ENCODE peak calls at places on chromosomes 11 and 22, in six cellular contexts. E, D, O, L, R and T are unnamed samples. For H3K4me1, the result is how much of the 10 kb centered on the place peaks cover.

GRCh38 chr11:10693509-10694071 is at the start of gene IRAG1:
- DNase-seq in E (peak), D (no peak), O (no peak), L (peak), R (peak), T (peak)

GRCh38 chr11:45664376-45665205 is 831 bp downstream of the CHST1 start:
- DNase-seq in E (no peak), D (no peak), O (no peak), L (peak), R (no peak), T (no peak)

GRCh38 chr11:65032216-65032615 is 5.0 kb downstream of the SNX15 start:
- DNase-seq in E (no peak), D (no peak), O (no peak), L (no peak), R (no peak), T (no peak)

GRCh38 chr11:118306556-118306955 is 2.0 kb downstream of the CD3E start:
- DNase-seq in E (no peak), D (no peak), O (no peak), L (no peak), R (no peak), T (no peak)

GRCh38 chr11:78453140-78453935 is 35.7 kb upstream of the GAB2 start:
- DNase-seq in E (no peak), D (no peak), O (no peak), L (no peak), R (no peak), T (no peak)

GRCh38 chr22:37563153-37564081 is 3.1 kb downstream of the CDC42EP1 start:
- DNase-seq in E (peak), D (peak), O (no peak), L (peak), R (peak), T (peak)

GRCh38 chr22:25847451-25847850 is 105.5 kb downstream of the MYO18B start:
- DNase-seq in E (no peak), D (no peak), O (no peak), L (no peak), R (no peak), T (no peak)

GRCh38 chr11:117315285-117316196 is 515 bp downstream of the BACE1 start:
- DNase-seq in E (no peak), D (no peak), O (peak), L (no peak), R (peak), T (no peak)

GRCh38 chr11:19777032-19777341 is 64.3 kb downstream of the NAV2 start:
- DNase-seq in E (no peak), D (peak), O (no peak), L (peak), R (no peak), T (peak)

GRCh38 chr11:57248780-57249383 is 11.8 kb upstream of the APLNR start:
- DNase-seq in E (peak), D (peak), O (no peak), L (no peak), R (peak), T (peak)

GRCh38 chr11:115272925-115273324 is 231.3 kb downstream of the CADM1 start:
- DNase-seq in E (no peak), D (no peak), O (no peak), L (no peak), R (no peak), T (no peak)

GRCh38 chr11:127875076-127875475 is 712.3 kb downstream of the ETS1 start:
- DNase-seq in E (no peak), D (no peak), O (no peak), L (no peak), R (no peak), T (no peak)

GRCh38 chr11:105789579-105789978 is 179.7 kb downstream of the GRIA4 start:
- DNase-seq in E (no peak), D (no peak), O (no peak), L (no peak), R (no peak), T (no peak)

GRCh38 chr11:86395061-86395551 is 20.4 kb downstream of the CCDC81 start:
- DNase-seq in E (peak), D (no peak), O (no peak), L (no peak), R (no peak), T (no peak)

GRCh38 chr22:37187891-37188761 is at the start of gene C1QTNF6:
- DNase-seq in E (peak), D (peak), O (no peak), L (peak), R (peak), T (peak)

GRCh38 chr11:111633756-111634362 is 31.6 kb downstream of the SIK2 start:
- DNase-seq in E (no peak), D (peak), O (no peak), L (no peak), R (no peak), T (no peak)

GRCh38 chr11:105854269-105854668 is 167.8 kb downstream of the MSANTD4 start:
- DNase-seq in E (no peak), D (no peak), O (no peak), L (no peak), R (no peak), T (no peak)

GRCh38 chr11:124982043-124982442 is 28.0 kb downstream of the CCDC15 start:
- DNase-seq in E (no peak), D (no peak), O (no peak), L (no peak), R (no peak), T (no peak)

GRCh38 chr11:69880041-69880802 is 61.0 kb upstream of the FGF3 start:
- DNase-seq in E (no peak), D (no peak), O (no peak), L (peak), R (no peak), T (peak)

GRCh38 chr22:33537059-33537458 is 383.2 kb downstream of the LARGE1 start:
- DNase-seq in E (peak), D (no peak), O (no peak), L (no peak), R (no peak), T (no peak)

GRCh38 chr11:66231561-66231960 is 36.9 kb upstream of the RAB1B start:
- DNase-seq in E (no peak), D (no peak), O (no peak), L (no peak), R (no peak), T (no peak)

GRCh38 chr11:59142530-59143507 is at the start of gene FAM111A:
- DNase-seq in E (peak), D (peak), O (peak), L (peak), R (peak), T (peak)

GRCh38 chr11:60809249-60809648 is 24.1 kb downstream of the MS4A10 start:
- DNase-seq in E (no peak), D (no peak), O (no peak), L (no peak), R (peak), T (no peak)

GRCh38 chr11:122241561-122241960 is 125.5 kb upstream of the BLID start:
- DNase-seq in E (no peak), D (no peak), O (no peak), L (no peak), R (no peak), T (no peak)

GRCh38 chr11:106421673-106422292 is 344.3 kb downstream of the AASDHPPT start:
- DNase-seq in E (no peak), D (peak), O (no peak), L (no peak), R (no peak), T (no peak)

GRCh38 chr22:32018056-32018455 is 25.0 kb upstream of the SLC5A1 start:
- DNase-seq in E (no peak), D (no peak), O (no peak), L (no peak), R (no peak), T (no peak)

GRCh38 chr11:8699903-8700302 is 17.3 kb downstream of the RPL27A start:
- DNase-seq in E (no peak), D (peak), O (no peak), L (peak), R (no peak), T (no peak)

GRCh38 chr22:39024923-39025322 is 4.0 kb downstream of the APOBEC3D start:
- DNase-seq in E (no peak), D (no peak), O (peak), L (no peak), R (no peak), T (no peak)

GRCh38 chr22:50190182-50190951 is 4.7 kb downstream of the TRABD start:
- DNase-seq in E (peak), D (peak), O (peak), L (peak), R (peak), T (peak)

GRCh38 chr11:10911907-10912306 is 54.1 kb upstream of the ZBED5 start:
- DNase-seq in E (no peak), D (no peak), O (no peak), L (no peak), R (no peak), T (no peak)

GRCh38 chr11:15575409-15575808 is 460.7 kb downstream of the INSC start:
- DNase-seq in E (no peak), D (no peak), O (no peak), L (no peak), R (no peak), T (no peak)

GRCh38 chr22:50507991-50508884 is at the start of gene NCAPH2:
- DNase-seq in E (peak), D (peak), O (peak), L (peak), R (peak), T (peak)

GRCh38 chr11:17314232-17314547 is 37.4 kb upstream of the NCR3LG1 start:
- DNase-seq in E (no peak), D (peak), O (no peak), L (no peak), R (no peak), T (no peak)

DNA sequence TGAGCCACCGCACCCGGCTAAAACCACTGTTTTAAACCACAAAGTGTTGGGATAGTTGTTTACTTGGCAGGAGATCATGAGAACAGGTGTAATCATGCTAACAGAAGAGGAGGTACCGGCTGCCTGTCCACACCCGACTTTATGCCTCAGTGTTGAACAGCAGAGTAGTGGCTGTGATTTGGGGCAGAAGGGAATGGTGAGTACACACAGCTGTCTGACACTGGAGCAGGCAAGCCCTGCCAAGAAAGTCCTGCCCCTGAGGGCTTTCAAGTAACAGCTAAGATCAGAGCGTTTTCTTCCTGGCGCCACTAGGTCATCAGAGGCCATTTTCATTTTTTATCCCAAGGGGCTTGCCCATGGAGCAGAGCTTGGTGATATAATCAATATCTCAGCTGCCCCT is 8.1 kb downstream of the CDKN1C start:
- DNase-seq in E (no peak), D (no peak), O (no peak), L (no peak), R (no peak), T (peak)
- H3K4me1 ChIP-seq in E (under half), D (under half), O (under half), L (under half), R (under half), T (under half)

DNA sequence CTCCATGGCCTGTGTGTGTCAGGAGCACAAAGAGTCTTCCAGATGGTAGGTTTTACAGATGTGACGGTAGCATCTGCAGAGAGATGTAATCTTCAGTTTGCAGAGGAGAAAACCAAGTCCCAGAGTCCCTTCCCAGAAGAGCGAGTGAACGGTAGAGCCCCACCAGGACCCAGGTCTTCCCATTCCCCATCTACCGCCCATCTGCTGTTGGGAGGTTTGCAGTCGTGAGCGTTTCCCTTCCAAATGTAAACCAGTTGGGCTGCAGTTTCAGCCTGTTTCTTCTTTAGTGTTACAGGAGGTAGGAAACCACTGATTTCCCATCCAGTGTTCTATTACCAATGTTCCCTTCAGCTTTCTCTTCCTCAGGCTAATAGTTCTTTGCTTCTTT is 24.0 kb downstream of the PANX1 start:
- DNase-seq in E (no peak), D (no peak), O (no peak), L (no peak), R (no peak), T (no peak)
- H3K4me1 ChIP-seq in E (under half), D (half or more), O (under half), L (under half), R (under half), T (under half)

DNA sequence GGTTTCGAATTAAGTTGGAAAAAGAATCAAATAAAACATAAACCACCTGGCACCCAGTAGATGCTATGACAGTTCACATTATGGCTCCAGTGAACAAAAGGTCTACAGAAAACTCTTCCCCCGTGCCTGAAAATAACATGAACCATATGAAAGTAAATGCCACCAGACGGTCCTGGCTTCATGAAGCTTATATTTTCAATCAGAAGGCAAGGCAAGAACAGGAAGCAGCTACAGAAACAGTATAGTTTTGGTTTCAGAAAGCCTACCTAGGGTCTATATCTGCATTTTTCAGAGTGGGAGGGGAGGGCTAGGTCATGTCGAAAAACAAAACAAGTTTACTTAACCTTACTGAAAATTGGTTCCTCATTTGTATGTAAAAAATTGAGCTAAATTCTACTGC is 9.8 kb downstream of the RAB30 start:
- DNase-seq in E (no peak), D (no peak), O (no peak), L (no peak), R (no peak), T (no peak)
- H3K4me1 ChIP-seq in E (under half), D (under half), O (under half), L (under half), R (half or more), T (under half)

DNA sequence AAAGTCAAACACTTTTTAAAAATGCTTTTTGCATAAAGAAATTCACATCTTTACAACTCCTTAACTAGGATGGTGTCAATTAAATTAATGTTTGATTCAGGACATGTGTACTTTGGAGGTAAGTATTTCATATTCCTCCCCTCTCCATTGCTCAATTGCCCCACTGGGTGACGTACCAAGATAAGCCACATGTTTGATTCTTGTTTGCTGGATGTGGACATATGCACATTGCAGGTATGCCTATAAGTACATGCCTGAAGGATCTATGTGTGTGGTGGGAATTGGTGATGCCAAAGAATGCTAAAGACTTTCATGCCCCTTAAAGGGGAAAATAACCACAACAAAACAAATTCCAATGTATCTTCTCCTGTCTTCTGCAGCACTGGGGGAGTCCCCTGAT is 5.8 kb downstream of the CD44 start:
- DNase-seq in E (no peak), D (peak), O (no peak), L (no peak), R (no peak), T (no peak)
- H3K4me1 ChIP-seq in E (under half), D (half or more), O (half or more), L (under half), R (under half), T (under half)

GRCh38 chr22:18063311-18063710 is 14.5 kb upstream of the PEX26 start:
- DNase-seq in E (no peak), D (peak), O (no peak), L (no peak), R (no peak), T (no peak)

GRCh38 chr22:18064636-18065035 is 13.2 kb upstream of the PEX26 start:
- DNase-seq in E (no peak), D (peak), O (no peak), L (no peak), R (no peak), T (no peak)

GRCh38 chr22:18060646-18061620 is 16.9 kb upstream of the PEX26 start:
- DNase-seq in E (no peak), D (peak), O (no peak), L (no peak), R (no peak), T (no peak)

GRCh38 chr22:18059991-18060390 is 17.8 kb upstream of the PEX26 start:
- DNase-seq in E (no peak), D (no peak), O (no peak), L (no peak), R (no peak), T (no peak)

GRCh38 chr22:18062421-18062820 is 15.4 kb upstream of the PEX26 start:
- DNase-seq in E (no peak), D (no peak), O (no peak), L (no peak), R (no peak), T (no peak)
- H3K4me1 ChIP-seq in E (under half), D (under half), O (under half), L (under half), R (under half), T (under half)

DNA sequence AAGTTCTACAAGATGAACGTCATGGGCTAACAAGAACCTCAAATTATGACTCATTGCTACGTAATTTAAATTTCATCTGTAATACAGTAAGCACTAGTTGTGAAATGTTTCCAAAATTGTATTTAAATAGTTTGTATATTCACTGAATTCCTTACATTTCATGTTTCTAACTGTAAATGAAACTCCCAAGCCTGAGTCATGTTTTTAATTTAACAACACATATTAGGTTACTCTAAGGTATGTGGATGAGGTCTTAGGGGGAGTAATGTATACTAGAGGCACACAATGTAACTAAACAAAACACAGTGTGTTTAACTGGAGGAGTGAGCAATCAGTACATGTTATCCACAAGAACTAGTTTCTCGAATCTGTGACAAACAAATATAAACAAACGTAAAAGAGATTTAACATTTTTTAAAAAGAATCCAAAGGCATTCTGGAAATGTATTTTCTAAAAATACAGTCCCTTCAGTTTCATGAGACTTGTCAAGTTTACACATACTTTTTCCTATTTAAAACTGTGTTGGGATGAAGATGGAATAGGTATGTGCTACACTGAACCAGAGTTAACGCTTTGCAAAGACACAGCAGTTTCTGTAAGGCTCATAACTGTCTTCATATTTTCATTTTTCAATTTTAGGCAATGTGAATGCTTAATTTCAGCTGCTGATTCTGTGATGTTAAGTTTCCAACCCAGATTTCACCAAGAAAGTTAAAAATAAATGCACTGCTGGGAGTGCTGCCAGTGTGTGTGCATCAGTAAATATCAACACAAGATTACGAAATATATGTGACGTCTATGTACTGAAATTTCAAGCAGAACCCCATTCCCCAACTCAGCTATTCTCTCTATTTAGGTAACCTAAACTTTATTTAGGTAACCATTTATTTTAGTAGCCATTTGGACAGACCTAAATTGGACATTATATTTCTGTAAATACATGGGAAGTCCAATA is 52.6 kb downstream of the PITPNB start:
- DNase-seq in E (peak), D (peak), O (no peak), L (no peak), R (no peak), T (no peak)
- H3K4me1 ChIP-seq in E (under half), D (under half), O (under half), L (under half), R (under half), T (under half)

DNA sequence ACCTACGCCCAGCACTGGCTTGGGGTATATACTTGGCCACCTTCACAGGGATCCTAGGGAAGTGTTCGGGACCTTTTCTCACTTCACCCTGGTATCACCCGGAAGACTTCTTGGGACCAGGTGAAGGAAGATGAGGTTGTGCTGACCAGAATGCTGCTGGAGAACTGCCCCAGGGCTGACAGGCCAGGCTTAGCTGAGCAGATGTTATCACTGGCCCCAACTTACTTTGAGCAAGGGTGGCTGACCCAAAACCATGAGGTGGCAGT is 4.5 kb downstream of the FTH1 start:
- DNase-seq in E (no peak), D (no peak), O (peak), L (peak), R (no peak), T (no peak)
- H3K4me1 ChIP-seq in E (half or more), D (under half), O (under half), L (under half), R (under half), T (under half)